ENCODE peak calls at places on chromosomes 5 and 9, in nine cellular contexts. One of them, this sample, is unnamed.
A peak's percentile ranks its signal among the peaks of the same experiment; 100 is the strongest.

GRCh38 chr5:139064613-139065012 is 133.6 kb downstream of the SIL1 start:
- DNase-seq in SK-N-SH: no peak
- DNase-seq in endothelial cell of umbilical vein: no peak
- DNase-seq in transverse colon: no peak
- DNase-seq in HepG2: peak; percentile 7
- DNase-seq in HCT116: no peak
- DNase-seq in GM12878: no peak
- DNase-seq in breast epithelium: no peak
- DNase-seq in GM23338: no peak
- DNase-seq in this sample: no peak

GRCh38 chr5:150175536-150175935 is 9.0 kb downstream of the CDX1 start:
- DNase-seq in SK-N-SH: peak; percentile 83
- DNase-seq in endothelial cell of umbilical vein: peak; percentile 34
- DNase-seq in transverse colon: no peak
- DNase-seq in HepG2: peak; percentile 62
- DNase-seq in HCT116: peak; percentile 19
- DNase-seq in GM12878: no peak
- DNase-seq in breast epithelium: no peak
- DNase-seq in GM23338: peak; percentile 83
- DNase-seq in this sample: no peak

GRCh38 chr9:113056191-113057106 is at the start of gene ZFP37:
- DNase-seq in SK-N-SH: peak; percentile 93
- DNase-seq in endothelial cell of umbilical vein: peak; percentile 94
- DNase-seq in transverse colon: peak; percentile 90
- DNase-seq in HepG2: peak; percentile 89
- DNase-seq in HCT116: peak; percentile 72
- DNase-seq in GM12878: peak; percentile 1
- DNase-seq in breast epithelium: peak; percentile 89
- DNase-seq in GM23338: peak; percentile 96
- DNase-seq in this sample: peak; percentile 62

GRCh38 chr5:141908796-141909195 is 14.9 kb upstream of the DELE1 start:
- DNase-seq in SK-N-SH: no peak
- DNase-seq in endothelial cell of umbilical vein: no peak
- DNase-seq in transverse colon: no peak
- DNase-seq in HepG2: no peak
- DNase-seq in HCT116: no peak
- DNase-seq in GM12878: no peak
- DNase-seq in breast epithelium: no peak
- DNase-seq in GM23338: no peak
- DNase-seq in this sample: no peak

GRCh38 chr5:151890299-151890698 is 34.4 kb downstream of the GLRA1 start:
- DNase-seq in SK-N-SH: no peak
- DNase-seq in endothelial cell of umbilical vein: no peak
- DNase-seq in transverse colon: no peak
- DNase-seq in HepG2: no peak
- DNase-seq in HCT116: no peak
- DNase-seq in GM12878: no peak
- DNase-seq in breast epithelium: no peak
- DNase-seq in GM23338: no peak
- DNase-seq in this sample: no peak

GRCh38 chr9:16191691-16192402 is 639.0 kb downstream of the CCDC171 start:
- DNase-seq in SK-N-SH: peak; percentile 77
- DNase-seq in endothelial cell of umbilical vein: peak; percentile 60
- DNase-seq in transverse colon: peak; percentile 78
- DNase-seq in HepG2: peak; percentile 2
- DNase-seq in HCT116: peak; percentile 16
- DNase-seq in GM12878: no peak
- DNase-seq in breast epithelium: no peak
- DNase-seq in GM23338: peak; percentile 92
- DNase-seq in this sample: no peak

GRCh38 chr5:179371123-179371515 is 25.9 kb upstream of the ADAMTS2 start:
- DNase-seq in SK-N-SH: no peak
- DNase-seq in endothelial cell of umbilical vein: no peak
- DNase-seq in transverse colon: no peak
- DNase-seq in HepG2: no peak
- DNase-seq in HCT116: no peak
- DNase-seq in GM12878: no peak
- DNase-seq in breast epithelium: no peak
- DNase-seq in GM23338: no peak
- DNase-seq in this sample: no peak

GRCh38 chr5:139745121-139745799 is 50.3 kb upstream of the PSD2 start:
- DNase-seq in SK-N-SH: no peak
- DNase-seq in endothelial cell of umbilical vein: no peak
- DNase-seq in transverse colon: no peak
- DNase-seq in HepG2: no peak
- DNase-seq in HCT116: peak; percentile 29
- DNase-seq in GM12878: no peak
- DNase-seq in breast epithelium: no peak
- DNase-seq in GM23338: no peak
- DNase-seq in this sample: no peak

GRCh38 chr5:172757394-172758010 is 13.5 kb downstream of the DUSP1 start:
- DNase-seq in SK-N-SH: no peak
- DNase-seq in endothelial cell of umbilical vein: no peak
- DNase-seq in transverse colon: no peak
- DNase-seq in HepG2: no peak
- DNase-seq in HCT116: no peak
- DNase-seq in GM12878: no peak
- DNase-seq in breast epithelium: no peak
- DNase-seq in GM23338: peak; percentile 21
- DNase-seq in this sample: no peak

GRCh38 chr5:80082731-80083114 is 47.6 kb downstream of the THBS4 start:
- DNase-seq in SK-N-SH: peak; percentile 59
- DNase-seq in endothelial cell of umbilical vein: peak; percentile 59
- DNase-seq in transverse colon: peak; percentile 45
- DNase-seq in HepG2: no peak
- DNase-seq in HCT116: peak; percentile 22
- DNase-seq in GM12878: no peak
- DNase-seq in breast epithelium: peak; percentile 24
- DNase-seq in GM23338: peak; percentile 89
- DNase-seq in this sample: no peak

GRCh38 chr5:100430268-100430900 is 104.8 kb upstream of the FAM174A start:
- DNase-seq in SK-N-SH: peak; percentile 37
- DNase-seq in endothelial cell of umbilical vein: peak; percentile 54
- DNase-seq in transverse colon: peak; percentile 16
- DNase-seq in HepG2: peak; percentile 26
- DNase-seq in HCT116: peak; percentile 23
- DNase-seq in GM12878: peak; percentile 15
- DNase-seq in breast epithelium: no peak
- DNase-seq in GM23338: peak; percentile 79
- DNase-seq in this sample: peak; percentile 18

GRCh38 chr5:106522296-106522695 is 1148.4 kb downstream of the EFNA5 start:
- DNase-seq in SK-N-SH: no peak
- DNase-seq in endothelial cell of umbilical vein: peak; percentile 71
- DNase-seq in transverse colon: no peak
- DNase-seq in HepG2: no peak
- DNase-seq in HCT116: no peak
- DNase-seq in GM12878: no peak
- DNase-seq in breast epithelium: no peak
- DNase-seq in GM23338: no peak
- DNase-seq in this sample: peak; percentile 86

GRCh38 chr9:132237481-132237880 is 75.6 kb downstream of the NTNG2 start:
- DNase-seq in SK-N-SH: no peak
- DNase-seq in endothelial cell of umbilical vein: no peak
- DNase-seq in transverse colon: no peak
- DNase-seq in HepG2: no peak
- DNase-seq in HCT116: no peak
- DNase-seq in GM12878: no peak
- DNase-seq in breast epithelium: no peak
- DNase-seq in GM23338: no peak
- DNase-seq in this sample: no peak

GRCh38 chr9:16572005-16572727 is 298.3 kb downstream of the BNC2 start:
- DNase-seq in SK-N-SH: no peak
- DNase-seq in endothelial cell of umbilical vein: no peak
- DNase-seq in transverse colon: no peak
- DNase-seq in HepG2: no peak
- DNase-seq in HCT116: no peak
- DNase-seq in GM12878: no peak
- DNase-seq in breast epithelium: no peak
- DNase-seq in GM23338: peak; percentile 32
- DNase-seq in this sample: no peak

GRCh38 chr5:37055383-37055990 is 178.9 kb downstream of the NIPBL start:
- DNase-seq in SK-N-SH: no peak
- DNase-seq in endothelial cell of umbilical vein: no peak
- DNase-seq in transverse colon: no peak
- DNase-seq in HepG2: no peak
- DNase-seq in HCT116: no peak
- DNase-seq in GM12878: no peak
- DNase-seq in breast epithelium: no peak
- DNase-seq in GM23338: no peak
- DNase-seq in this sample: no peak

GRCh38 chr9:1598270-1598669 is 416.9 kb upstream of the SMARCA2 start:
- DNase-seq in SK-N-SH: no peak
- DNase-seq in endothelial cell of umbilical vein: no peak
- DNase-seq in transverse colon: no peak
- DNase-seq in HepG2: no peak
- DNase-seq in HCT116: no peak
- DNase-seq in GM12878: no peak
- DNase-seq in breast epithelium: no peak
- DNase-seq in GM23338: no peak
- DNase-seq in this sample: no peak

GRCh38 chr5:9544502-9545300 is 1.2 kb downstream of the SEMA5A start:
- DNase-seq in SK-N-SH: peak; percentile 85
- DNase-seq in endothelial cell of umbilical vein: peak; percentile 48
- DNase-seq in transverse colon: peak; percentile 89
- DNase-seq in HepG2: peak; percentile 35
- DNase-seq in HCT116: no peak
- DNase-seq in GM12878: no peak
- DNase-seq in breast epithelium: peak; percentile 79
- DNase-seq in GM23338: peak; percentile 93
- DNase-seq in this sample: no peak

GRCh38 chr5:151082274-151082902 is 1.6 kb upstream of the TNIP1 start:
- DNase-seq in SK-N-SH: peak; percentile 68
- DNase-seq in endothelial cell of umbilical vein: no peak
- DNase-seq in transverse colon: peak; percentile 73
- DNase-seq in HepG2: peak; percentile 43
- DNase-seq in HCT116: no peak
- DNase-seq in GM12878: no peak
- DNase-seq in breast epithelium: no peak
- DNase-seq in GM23338: peak; percentile 85
- DNase-seq in this sample: no peak

GRCh38 chr9:34664281-34665108 is 2.0 kb upstream of the CCL27 start:
- DNase-seq in SK-N-SH: peak; percentile 69
- DNase-seq in endothelial cell of umbilical vein: peak; percentile 80
- DNase-seq in transverse colon: peak; percentile 89
- DNase-seq in HepG2: peak; percentile 67
- DNase-seq in HCT116: peak; percentile 75
- DNase-seq in GM12878: no peak
- DNase-seq in breast epithelium: peak; percentile 71
- DNase-seq in GM23338: peak; percentile 93
- DNase-seq in this sample: no peak

GRCh38 chr9:74963043-74963442 is 10.3 kb upstream of the C9orf40 start:
- DNase-seq in SK-N-SH: no peak
- DNase-seq in endothelial cell of umbilical vein: no peak
- DNase-seq in transverse colon: no peak
- DNase-seq in HepG2: no peak
- DNase-seq in HCT116: no peak
- DNase-seq in GM12878: no peak
- DNase-seq in breast epithelium: no peak
- DNase-seq in GM23338: no peak
- DNase-seq in this sample: no peak

GRCh38 chr5:157269763-157270272 is 3.9 kb downstream of the CYFIP2 start:
- DNase-seq in SK-N-SH: no peak
- DNase-seq in endothelial cell of umbilical vein: no peak
- DNase-seq in transverse colon: no peak
- DNase-seq in HepG2: no peak
- DNase-seq in HCT116: no peak
- DNase-seq in GM12878: no peak
- DNase-seq in breast epithelium: no peak
- DNase-seq in GM23338: no peak
- DNase-seq in this sample: no peak
- H3K27ac ChIP-seq in SK-N-SH: no peak overlapping the region
- H3K27ac ChIP-seq in endothelial cell of umbilical vein: no peak overlapping the region
- H3K27ac ChIP-seq in transverse colon: no peak overlapping the region
- H3K27ac ChIP-seq in HepG2: no peak overlapping the region
- H3K27ac ChIP-seq in HCT116: no peak overlapping the region
- H3K27ac ChIP-seq in GM12878: peak overlapping the region; percentile 30
- H3K27ac ChIP-seq in breast epithelium: no peak overlapping the region
- H3K27ac ChIP-seq in GM23338: no peak overlapping the region
- H3K27ac ChIP-seq in this sample: no peak overlapping the region

GRCh38 chr9:129493002-129493713 is 127.7 kb downstream of the C9orf50 start:
- DNase-seq in SK-N-SH: no peak
- DNase-seq in endothelial cell of umbilical vein: no peak
- DNase-seq in transverse colon: no peak
- DNase-seq in HepG2: no peak
- DNase-seq in HCT116: no peak
- DNase-seq in GM12878: no peak
- DNase-seq in breast epithelium: no peak
- DNase-seq in GM23338: no peak
- DNase-seq in this sample: no peak
- TF ChIP-seq POLR2AphosphoS5 in SK-N-SH: no peak
- TF ChIP-seq POLR2AphosphoS5 in endothelial cell of umbilical vein: no peak
- TF ChIP-seq POLR2AphosphoS5 in transverse colon: no peak
- TF ChIP-seq POLR2AphosphoS5 in HepG2: no peak
- TF ChIP-seq POLR2AphosphoS5 in HCT116: no peak
- TF ChIP-seq POLR2AphosphoS5 in GM12878: no peak
- TF ChIP-seq POLR2AphosphoS5 in breast epithelium: no peak
- TF ChIP-seq POLR2AphosphoS5 in GM23338: no peak
- TF ChIP-seq POLR2AphosphoS5 in this sample: no peak

GRCh38 chr5:39063037-39063436 is 11.2 kb downstream of the RICTOR start:
- DNase-seq in SK-N-SH: no peak
- DNase-seq in endothelial cell of umbilical vein: no peak
- DNase-seq in transverse colon: no peak
- DNase-seq in HepG2: no peak
- DNase-seq in HCT116: no peak
- DNase-seq in GM12878: no peak
- DNase-seq in breast epithelium: no peak
- DNase-seq in GM23338: no peak
- DNase-seq in this sample: no peak
- H3K27ac ChIP-seq in SK-N-SH: no peak overlapping the region
- H3K27ac ChIP-seq in endothelial cell of umbilical vein: no peak overlapping the region
- H3K27ac ChIP-seq in transverse colon: no peak overlapping the region
- H3K27ac ChIP-seq in HepG2: no peak overlapping the region
- H3K27ac ChIP-seq in HCT116: no peak overlapping the region
- H3K27ac ChIP-seq in GM12878: no peak overlapping the region
- H3K27ac ChIP-seq in breast epithelium: no peak overlapping the region
- H3K27ac ChIP-seq in GM23338: no peak overlapping the region
- H3K27ac ChIP-seq in this sample: no peak overlapping the region

DNA sequence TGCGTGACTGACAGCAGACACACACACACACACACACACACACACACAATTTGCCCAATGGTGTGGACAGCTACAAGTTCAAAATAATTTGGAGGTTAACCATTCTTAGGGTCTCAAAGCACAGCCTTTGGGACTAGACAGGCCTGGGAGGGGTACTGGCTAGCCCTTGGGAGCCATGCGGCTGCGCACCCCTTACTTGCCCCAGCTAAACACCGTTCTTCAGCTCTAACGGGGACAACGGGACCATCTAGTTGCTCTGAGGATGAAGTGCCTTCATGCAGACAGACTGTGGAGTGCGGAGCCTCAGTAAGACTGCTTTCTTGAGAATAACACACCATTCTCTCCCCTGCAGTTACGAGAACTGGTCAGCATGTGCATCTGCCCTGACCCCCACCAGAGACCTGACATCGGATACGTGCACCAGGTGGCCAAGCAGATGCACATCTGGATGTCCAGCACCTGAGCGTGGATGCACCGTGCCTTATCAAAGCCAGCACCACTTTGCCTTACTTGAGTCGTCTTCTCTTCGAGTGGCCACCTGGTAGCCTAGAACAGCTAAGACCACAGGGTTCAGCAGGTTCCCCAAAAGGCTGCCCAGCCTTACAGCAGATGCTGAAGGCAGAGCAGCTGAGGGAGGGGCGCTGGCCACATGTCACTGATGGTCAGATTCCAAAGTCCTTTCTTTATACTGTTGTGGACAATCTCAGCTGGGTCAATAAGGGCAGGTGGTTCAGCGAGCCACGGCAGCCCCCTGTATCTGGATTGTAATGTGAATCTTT is 64.6 kb downstream of the PSMB7 start:
- DNase-seq in SK-N-SH: no peak
- DNase-seq in endothelial cell of umbilical vein: no peak
- DNase-seq in transverse colon: no peak
- DNase-seq in HepG2: peak; percentile 31
- DNase-seq in HCT116: no peak
- DNase-seq in GM12878: no peak
- DNase-seq in breast epithelium: no peak
- DNase-seq in GM23338: no peak
- DNase-seq in this sample: no peak
- TF ChIP-seq POLR2AphosphoS5 in SK-N-SH: no peak
- TF ChIP-seq POLR2AphosphoS5 in endothelial cell of umbilical vein: no peak
- TF ChIP-seq POLR2AphosphoS5 in transverse colon: no peak
- TF ChIP-seq POLR2AphosphoS5 in HepG2: no peak
- TF ChIP-seq POLR2AphosphoS5 in HCT116: no peak
- TF ChIP-seq POLR2AphosphoS5 in GM12878: no peak
- TF ChIP-seq POLR2AphosphoS5 in breast epithelium: no peak
- TF ChIP-seq POLR2AphosphoS5 in GM23338: no peak
- TF ChIP-seq POLR2AphosphoS5 in this sample: no peak